ENCODE peak calls at places on chromosomes 16 and 17, in ten cellular contexts. F is activated CD8-positive, alpha-beta T cell treated with anti-CD3 and anti-CD28 coated beads for 36 hours; M is Caco-2; Z is fibroblast of villous mesenchyme; W is GM23338; S is adrenal gland; D is transverse colon; U is bronchial epithelial cell; J is ovary; O is neural crest cell. R is an unnamed sample.
A peak's percentile ranks its signal among the peaks of the same experiment; 100 is the strongest.

GRCh38 chr16:72677662-72678447 is 370.1 kb downstream of the ZFHX3 start:
- DNase-seq in M (peak; percentile 46), W (no peak), Z (peak; percentile 41), S (no peak), J (no peak), D (peak; percentile 48), U (peak; percentile 41), O (no peak), F (no peak), R (no peak)

GRCh38 chr16:68365167-68365817 is 54.5 kb downstream of the PRMT7 start:
- DNase-seq in S (no peak), O (no peak), Z (no peak), J (no peak), F (no peak), U (no peak), D (peak; percentile 56), M (no peak), W (no peak), R (no peak)

GRCh38 chr16:28491970-28492474 is at the start of gene CLN3:
- DNase-seq in J (peak; percentile 91), O (peak; percentile 78), S (peak; percentile 96), M (peak; percentile 96), W (peak; percentile 97), Z (peak; percentile 95), F (peak; percentile 95), U (peak; percentile 86), D (peak; percentile 94), R (peak; percentile 79)

GRCh38 chr16:66070140-66070887 is 296.2 kb upstream of the CDH5 start:
- DNase-seq in M (no peak), Z (peak; percentile 90), W (no peak), F (no peak), U (no peak), J (peak; percentile 91), O (no peak), D (peak; percentile 52), S (peak; percentile 55), R (no peak)

GRCh38 chr16:3095869-3096268 is 3.2 kb downstream of the ZSCAN10 start:
- DNase-seq in J (no peak), F (peak; percentile 81), Z (no peak), M (no peak), S (no peak), U (no peak), W (peak; percentile 63), O (no peak), D (peak; percentile 51), R (no peak)

GRCh38 chr17:83183951-83184506 is 104.6 kb downstream of the METRNL start:
- DNase-seq in J (no peak), O (no peak), M (peak; percentile 22), D (no peak), Z (no peak), W (no peak), U (no peak), S (no peak), F (no peak), R (no peak)

GRCh38 chr17:58316260-58316960 is 12.2 kb downstream of the TSPOAP1 start:
- DNase-seq in Z (no peak), U (no peak), S (peak; percentile 7), D (no peak), J (no peak), F (no peak), M (peak; percentile 33), W (no peak), O (no peak), R (no peak)

GRCh38 chr17:76872221-76872873 is 4.1 kb downstream of the MGAT5B start:
- DNase-seq in W (no peak), Z (peak; percentile 78), M (no peak), D (peak; percentile 13), S (no peak), U (peak; percentile 89), J (no peak), F (peak; percentile 58), O (no peak), R (peak; percentile 4)

DNA sequence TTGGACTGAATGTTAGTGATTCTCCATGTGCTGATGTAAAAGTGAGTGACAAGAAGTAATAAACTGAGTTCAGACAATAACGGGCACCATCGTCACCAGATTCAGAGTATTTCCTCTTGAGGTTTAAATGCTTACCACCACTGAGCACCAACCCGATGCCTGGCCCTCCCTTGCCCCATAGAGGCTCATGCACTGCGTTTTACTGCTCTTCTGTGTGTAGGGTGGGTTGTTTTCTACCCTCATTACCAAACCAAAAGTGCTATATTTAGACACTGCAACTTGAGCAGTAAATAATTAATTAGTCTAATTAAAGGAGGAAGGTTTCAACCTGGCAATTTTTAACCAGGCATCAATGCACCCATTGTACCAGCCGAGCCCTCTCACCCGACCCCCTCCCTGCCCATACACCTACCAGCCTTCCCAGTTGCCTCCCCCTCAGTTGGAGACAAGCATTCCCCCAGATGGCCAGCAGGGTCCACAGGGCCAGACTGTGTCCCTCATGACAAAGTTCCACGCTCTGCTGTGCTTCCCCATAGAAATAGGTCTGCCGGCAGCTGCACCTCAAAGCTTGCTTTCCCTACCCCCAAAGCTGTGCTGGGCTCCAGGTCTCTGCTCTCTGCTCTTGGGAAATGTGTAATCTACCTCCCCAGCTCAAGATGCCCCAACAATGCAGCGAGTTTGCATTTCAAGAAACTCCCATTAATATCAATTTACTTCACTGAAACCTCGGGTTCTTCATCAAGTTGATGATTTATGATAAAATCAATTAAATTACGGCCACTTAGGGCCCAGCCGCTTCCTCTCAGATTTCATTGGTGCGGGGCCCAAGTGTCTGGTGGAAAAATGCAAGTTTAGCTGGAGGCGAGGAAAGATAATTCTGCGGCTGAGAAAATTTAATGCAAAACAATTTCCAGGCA is 16.0 kb downstream of the HOXB4 start:
- DNase-seq in D (no peak), Z (no peak), F (no peak), W (no peak), O (no peak), S (no peak), U (no peak), M (no peak), J (no peak), R (no peak)
- TF ChIP-seq CTCF in D (no peak), Z (peak; percentile 27), F (no peak), W (no peak), O (peak; percentile 47), S (no peak), U (no peak), M (peak; percentile 54), J (no peak), R (no peak)

GRCh38 chr16:74575805-74576643 is 30.9 kb downstream of the GLG1 start:
- DNase-seq in U (no peak), S (no peak), M (no peak), J (no peak), Z (no peak), W (no peak), D (no peak), O (no peak), F (no peak), R (no peak)

GRCh38 chr16:74574146-74574545 is 32.8 kb downstream of the GLG1 start:
- DNase-seq in O (no peak), D (no peak), W (no peak), U (no peak), S (no peak), F (no peak), J (no peak), Z (no peak), M (no peak), R (no peak)

GRCh38 chr16:74577882-74578366 is 29.0 kb downstream of the GLG1 start:
- DNase-seq in M (no peak), F (no peak), Z (peak; percentile 55), U (peak; percentile 88), S (no peak), D (no peak), O (no peak), J (no peak), W (no peak), R (no peak)

GRCh38 chr16:74573622-74574021 is 33.3 kb downstream of the GLG1 start:
- DNase-seq in W (no peak), D (no peak), O (no peak), U (no peak), Z (peak; percentile 17), M (no peak), F (no peak), J (no peak), S (no peak), R (no peak)

DNA sequence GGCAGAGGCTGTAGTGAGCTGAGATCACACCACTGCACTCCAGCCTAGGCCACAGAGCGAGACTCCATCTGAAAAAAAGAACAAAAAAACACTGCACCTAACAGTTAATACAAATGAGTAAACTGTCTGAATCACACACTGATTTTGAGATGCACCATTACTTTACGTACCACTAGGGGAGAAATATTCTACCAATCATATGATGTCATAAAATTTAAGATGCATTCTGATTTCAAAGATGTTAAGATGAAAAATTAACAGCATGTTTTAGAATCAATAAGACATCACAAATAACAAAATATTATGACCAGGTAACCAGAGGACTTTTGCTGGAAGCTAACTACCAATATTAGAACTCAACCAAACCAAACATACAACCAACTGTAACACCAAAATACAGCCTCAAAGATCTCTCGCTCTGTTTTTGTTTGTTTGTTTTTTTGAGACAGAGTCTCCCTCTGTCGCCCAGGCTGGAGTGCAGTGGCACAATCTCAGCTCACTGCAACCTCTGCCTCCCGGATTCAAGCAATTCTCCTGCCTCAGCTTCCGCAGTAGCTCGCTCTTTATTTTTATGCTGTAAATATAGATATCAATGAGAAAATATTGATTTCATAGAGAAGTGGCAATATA is 31.6 kb downstream of the GLG1 start:
- DNase-seq in D (no peak), J (no peak), F (no peak), O (no peak), M (no peak), S (no peak), U (no peak), W (no peak), Z (no peak), R (no peak)
- TF ChIP-seq CTCF in D (no peak), J (no peak), F (no peak), O (peak; percentile 17), M (no peak), S (no peak), U (no peak), W (no peak), Z (no peak), R (no peak)

DNA sequence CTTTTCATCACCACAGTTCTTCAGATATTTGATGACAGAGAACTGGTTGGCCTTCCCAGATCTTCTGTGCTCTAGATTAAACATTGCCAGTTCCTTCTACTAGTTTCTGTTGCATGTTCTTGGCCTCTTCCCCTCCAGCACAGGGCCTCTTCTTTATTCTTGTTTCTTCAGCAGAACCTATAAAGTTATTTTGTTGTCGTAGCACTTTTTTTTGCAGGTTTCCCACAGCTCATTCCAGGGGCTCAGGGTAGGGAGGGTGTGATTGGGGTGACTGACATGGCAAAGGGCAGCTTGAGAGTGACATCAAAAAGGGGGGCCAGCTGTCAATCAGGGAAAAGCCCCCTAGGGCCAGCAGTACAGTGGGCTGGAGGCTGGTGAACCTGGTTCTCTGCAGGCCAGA is 9.4 kb downstream of the CHD9 start:
- DNase-seq in S (no peak), O (no peak), D (no peak), J (no peak), U (no peak), M (no peak), F (no peak), Z (no peak), W (no peak), R (no peak)
- TF ChIP-seq CTCF in S (no peak), O (no peak), D (no peak), J (no peak), U (no peak), M (no peak), F (no peak), Z (no peak), W (no peak), R (no peak)

DNA sequence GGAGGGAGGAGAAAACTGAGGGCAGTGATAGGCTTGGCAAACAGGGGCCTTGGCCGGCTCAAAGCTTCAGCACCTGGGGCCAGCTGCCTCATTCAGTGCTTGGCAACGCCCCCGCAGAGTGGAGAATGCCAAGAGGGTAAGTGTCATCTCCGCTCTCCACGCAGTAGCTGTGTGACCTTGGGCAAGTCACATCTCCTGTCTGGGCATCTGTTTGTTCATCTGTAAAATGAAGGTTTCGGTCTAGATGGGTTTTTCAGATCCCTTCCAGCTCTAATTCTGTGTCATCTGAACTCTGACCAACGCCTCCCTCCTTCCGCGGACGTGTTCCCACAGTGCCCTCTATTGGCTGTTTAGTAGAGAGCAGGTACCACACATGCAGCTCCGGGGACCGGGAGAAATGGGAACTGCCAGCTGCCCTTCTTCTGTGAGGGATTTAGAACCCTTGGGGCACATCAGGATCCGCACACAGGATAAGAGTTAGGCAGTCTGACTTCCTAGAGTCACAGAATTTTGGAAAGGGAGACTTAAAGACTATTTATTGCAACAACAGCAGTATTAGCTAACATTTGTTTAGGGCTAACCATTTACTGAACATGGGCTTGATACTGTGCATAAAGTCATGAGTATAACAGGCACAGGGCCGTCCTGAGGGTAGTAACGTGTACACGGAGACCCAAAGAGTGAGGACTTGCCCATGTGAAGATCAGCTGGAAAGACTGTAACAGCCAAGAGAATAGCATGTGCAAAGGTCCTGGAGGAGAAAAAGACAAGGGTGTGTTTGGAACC is 26.8 kb downstream of the GP2 start:
- DNase-seq in O (peak; percentile 50), Z (peak; percentile 25), F (peak; percentile 60), J (no peak), U (peak; percentile 38), S (peak; percentile 68), W (peak; percentile 90), D (peak; percentile 43), M (peak; percentile 45), R (peak; percentile 2)
- TF ChIP-seq CTCF in O (peak; percentile 78), Z (peak; percentile 63), F (peak; percentile 72), J (no peak), U (peak; percentile 68), S (peak; percentile 65), W (peak; percentile 93), D (peak; percentile 65), M (peak; percentile 70), R (peak; percentile 42)